ENCODE peak calls at places on chromosomes 4 and X, in ten cellular contexts. One of them, this sample, is unnamed.

GRCh38 chr4:185839770-185840169 is 27.8 kb upstream of the SORBS2 start:
- DNase-seq in NCI-H1105: no peak
- DNase-seq in activated CD8-positive, alpha-beta memory T cell treated with anti-CD3 and anti-CD28 coated beads for 48 hours: no peak
- DNase-seq in CD8-positive, alpha-beta T cell: no peak
- DNase-seq in NCI-H1092 treated with DMSO at 0.1 percent for 48 hours: no peak
- DNase-seq in GM23248: peak
- DNase-seq in activated T-helper 1 cell treated with Interleukin-2 at 50 U/mL for 16 hours: no peak
- DNase-seq in left kidney: peak
- DNase-seq in GM12865: no peak
- DNase-seq in effector CD4-positive, alpha-beta T cell: no peak
- DNase-seq in this sample: no peak

GRCh38 chr4:2291705-2292651 is 30.1 kb upstream of the MXD4 start:
- DNase-seq in NCI-H1105: no peak
- DNase-seq in activated CD8-positive, alpha-beta memory T cell treated with anti-CD3 and anti-CD28 coated beads for 48 hours: no peak
- DNase-seq in CD8-positive, alpha-beta T cell: no peak
- DNase-seq in NCI-H1092 treated with DMSO at 0.1 percent for 48 hours: no peak
- DNase-seq in GM23248: no peak
- DNase-seq in activated T-helper 1 cell treated with Interleukin-2 at 50 U/mL for 16 hours: no peak
- DNase-seq in left kidney: no peak
- DNase-seq in GM12865: no peak
- DNase-seq in effector CD4-positive, alpha-beta T cell: no peak
- DNase-seq in this sample: no peak

GRCh38 chr4:125650557-125650956 is 335.8 kb downstream of the FAT4 start:
- DNase-seq in NCI-H1105: no peak
- DNase-seq in activated CD8-positive, alpha-beta memory T cell treated with anti-CD3 and anti-CD28 coated beads for 48 hours: no peak
- DNase-seq in CD8-positive, alpha-beta T cell: no peak
- DNase-seq in NCI-H1092 treated with DMSO at 0.1 percent for 48 hours: no peak
- DNase-seq in GM23248: no peak
- DNase-seq in activated T-helper 1 cell treated with Interleukin-2 at 50 U/mL for 16 hours: no peak
- DNase-seq in left kidney: no peak
- DNase-seq in GM12865: no peak
- DNase-seq in effector CD4-positive, alpha-beta T cell: no peak
- DNase-seq in this sample: no peak

GRCh38 chr4:116599859-116600258 is 485.5 kb downstream of the TRAM1L1 start:
- DNase-seq in NCI-H1105: no peak
- DNase-seq in activated CD8-positive, alpha-beta memory T cell treated with anti-CD3 and anti-CD28 coated beads for 48 hours: no peak
- DNase-seq in CD8-positive, alpha-beta T cell: no peak
- DNase-seq in NCI-H1092 treated with DMSO at 0.1 percent for 48 hours: no peak
- DNase-seq in GM23248: no peak
- DNase-seq in activated T-helper 1 cell treated with Interleukin-2 at 50 U/mL for 16 hours: no peak
- DNase-seq in left kidney: no peak
- DNase-seq in GM12865: peak
- DNase-seq in effector CD4-positive, alpha-beta T cell: no peak
- DNase-seq in this sample: no peak

GRCh38 chrX:56853436-56853835 is 124.4 kb downstream of the NBDY start:
- DNase-seq in NCI-H1105: no peak
- DNase-seq in activated CD8-positive, alpha-beta memory T cell treated with anti-CD3 and anti-CD28 coated beads for 48 hours: no peak
- DNase-seq in CD8-positive, alpha-beta T cell: no peak
- DNase-seq in NCI-H1092 treated with DMSO at 0.1 percent for 48 hours: no peak
- DNase-seq in GM23248: no peak
- DNase-seq in activated T-helper 1 cell treated with Interleukin-2 at 50 U/mL for 16 hours: no peak
- DNase-seq in left kidney: no peak
- DNase-seq in GM12865: no peak
- DNase-seq in effector CD4-positive, alpha-beta T cell: no peak
- DNase-seq in this sample: no peak

GRCh38 chr4:94889961-94890360 is 132.2 kb downstream of the BMPR1B start:
- DNase-seq in NCI-H1105: no peak
- DNase-seq in activated CD8-positive, alpha-beta memory T cell treated with anti-CD3 and anti-CD28 coated beads for 48 hours: no peak
- DNase-seq in CD8-positive, alpha-beta T cell: no peak
- DNase-seq in NCI-H1092 treated with DMSO at 0.1 percent for 48 hours: no peak
- DNase-seq in GM23248: peak
- DNase-seq in activated T-helper 1 cell treated with Interleukin-2 at 50 U/mL for 16 hours: no peak
- DNase-seq in left kidney: peak
- DNase-seq in GM12865: no peak
- DNase-seq in effector CD4-positive, alpha-beta T cell: no peak
- DNase-seq in this sample: no peak

GRCh38 chr4:99458911-99459447 is 23.8 kb upstream of the ADH7 start:
- DNase-seq in NCI-H1105: no peak
- DNase-seq in activated CD8-positive, alpha-beta memory T cell treated with anti-CD3 and anti-CD28 coated beads for 48 hours: no peak
- DNase-seq in CD8-positive, alpha-beta T cell: no peak
- DNase-seq in NCI-H1092 treated with DMSO at 0.1 percent for 48 hours: no peak
- DNase-seq in GM23248: no peak
- DNase-seq in activated T-helper 1 cell treated with Interleukin-2 at 50 U/mL for 16 hours: no peak
- DNase-seq in left kidney: peak
- DNase-seq in GM12865: no peak
- DNase-seq in effector CD4-positive, alpha-beta T cell: no peak
- DNase-seq in this sample: no peak

GRCh38 chr4:128600996-128601857 is 208.3 kb upstream of the JADE1 start:
- DNase-seq in NCI-H1105: peak
- DNase-seq in activated CD8-positive, alpha-beta memory T cell treated with anti-CD3 and anti-CD28 coated beads for 48 hours: no peak
- DNase-seq in CD8-positive, alpha-beta T cell: no peak
- DNase-seq in NCI-H1092 treated with DMSO at 0.1 percent for 48 hours: peak
- DNase-seq in GM23248: peak
- DNase-seq in activated T-helper 1 cell treated with Interleukin-2 at 50 U/mL for 16 hours: no peak
- DNase-seq in left kidney: peak
- DNase-seq in GM12865: no peak
- DNase-seq in effector CD4-positive, alpha-beta T cell: no peak
- DNase-seq in this sample: no peak

GRCh38 chr4:148868207-148868606 is 426.0 kb upstream of the NR3C2 start:
- DNase-seq in NCI-H1105: no peak
- DNase-seq in activated CD8-positive, alpha-beta memory T cell treated with anti-CD3 and anti-CD28 coated beads for 48 hours: no peak
- DNase-seq in CD8-positive, alpha-beta T cell: no peak
- DNase-seq in NCI-H1092 treated with DMSO at 0.1 percent for 48 hours: no peak
- DNase-seq in GM23248: no peak
- DNase-seq in activated T-helper 1 cell treated with Interleukin-2 at 50 U/mL for 16 hours: no peak
- DNase-seq in left kidney: no peak
- DNase-seq in GM12865: no peak
- DNase-seq in effector CD4-positive, alpha-beta T cell: no peak
- DNase-seq in this sample: no peak